ENCODE peak calls at places on chromosomes 4 and X, in four cellular contexts. U, W, S and D are unnamed samples.

GRCh38 chrX:80550722-80551121 is 130.5 kb downstream of the TENT5D start:
- DNase-seq in U (peak; percentile 0), W (no peak), S (no peak), D (no peak)

GRCh38 chrX:130144509-130144908 is 21.1 kb downstream of the AIFM1 start:
- DNase-seq in U (no peak), W (no peak), S (no peak), D (no peak)

GRCh38 chrX:40145670-40146470 is 48.1 kb upstream of the BCOR start:
- DNase-seq in U (no peak), W (no peak), S (no peak), D (no peak)

GRCh38 chr4:129140521-129140920 is 44.6 kb downstream of the C4orf33 start:
- DNase-seq in U (no peak), W (no peak), S (no peak), D (no peak)

GRCh38 chrX:119801253-119802221 is 10.1 kb upstream of the RPL39 start:
- DNase-seq in U (no peak), W (no peak), S (no peak), D (no peak)

GRCh38 chr4:34492414-34492813 is 1751.9 kb downstream of the ARAP2 start:
- DNase-seq in U (no peak), W (no peak), S (no peak), D (no peak)

GRCh38 chrX:48064261-48064660 is 7.2 kb downstream of the ZNF630 start:
- DNase-seq in U (no peak), W (no peak), S (no peak), D (no peak)

GRCh38 chr4:29588615-29589014 is 1131.6 kb upstream of the PCDH7 start:
- DNase-seq in U (no peak), W (no peak), S (no peak), D (no peak)

GRCh38 chrX:34381241-34381640 is 249.1 kb upstream of the FAM47A start:
- DNase-seq in U (no peak), W (no peak), S (no peak), D (no peak)

GRCh38 chr4:138639018-138639876 is 376.3 kb upstream of the NOCT start:
- DNase-seq in U (no peak), W (no peak), S (no peak), D (no peak)

GRCh38 chrX:154036513-154036912 is 16.8 kb upstream of the IRAK1 start:
- DNase-seq in U (no peak), W (no peak), S (no peak), D (no peak)

GRCh38 chr4:120843840-120844527 is 78.5 kb downstream of the PRDM5 start:
- DNase-seq in U (peak; percentile 32), W (no peak), S (no peak), D (peak; percentile 78)

GRCh38 chr4:8325284-8325973 is 55.9 kb downstream of the HTRA3 start:
- DNase-seq in U (no peak), W (peak; percentile 61), S (peak; percentile 18), D (peak; percentile 17)

GRCh38 chrX:25049347-25049746 is 33.6 kb upstream of the ARX start:
- DNase-seq in U (no peak), W (no peak), S (no peak), D (no peak)

GRCh38 chr4:80361329-80361900 is 25.9 kb downstream of the CFAP299 start:
- DNase-seq in U (peak; percentile 76), W (no peak), S (no peak), D (no peak)

GRCh38 chr4:15756361-15756861 is 21.7 kb upstream of the CD38 start:
- DNase-seq in U (peak; percentile 67), W (no peak), S (no peak), D (no peak)

GRCh38 chrX:115030635-115031034 is 13.2 kb upstream of the IL13RA2 start:
- DNase-seq in U (no peak), W (no peak), S (no peak), D (no peak)

GRCh38 chrX:44874481-44875184 is 1.6 kb downstream of the KDM6A start:
- DNase-seq in U (peak; percentile 37), W (no peak), S (peak; percentile 40), D (no peak)

GRCh38 chr4:122604146-122604545 is 16.7 kb downstream of the IL21 start:
- DNase-seq in U (no peak), W (no peak), S (no peak), D (no peak)

GRCh38 chr4:52037730-52038108 is 380 bp downstream of the SGCB start:
- DNase-seq in U (peak; percentile 51), W (peak; percentile 67), S (peak; percentile 60), D (peak; percentile 42)

GRCh38 chr4:176920694-176921093 is 128.0 kb upstream of the VEGFC start:
- DNase-seq in U (no peak), W (no peak), S (no peak), D (no peak)

GRCh38 chrX:145825896-145826295 is 8.3 kb downstream of the SLITRK2 start:
- DNase-seq in U (peak; percentile 1), W (no peak), S (no peak), D (no peak)

GRCh38 chr4:108683479-108683878 is 33.1 kb downstream of the OSTC start:
- DNase-seq in U (peak; percentile 40), W (no peak), S (no peak), D (no peak)

GRCh38 chr4:39097290-39097689 is 35.3 kb downstream of the KLHL5 start:
- DNase-seq in U (no peak), W (no peak), S (no peak), D (no peak)

GRCh38 chr4:76276813-76277212 is 25.3 kb downstream of the FAM47E start:
- DNase-seq in U (no peak), W (no peak), S (no peak), D (no peak)

DNA sequence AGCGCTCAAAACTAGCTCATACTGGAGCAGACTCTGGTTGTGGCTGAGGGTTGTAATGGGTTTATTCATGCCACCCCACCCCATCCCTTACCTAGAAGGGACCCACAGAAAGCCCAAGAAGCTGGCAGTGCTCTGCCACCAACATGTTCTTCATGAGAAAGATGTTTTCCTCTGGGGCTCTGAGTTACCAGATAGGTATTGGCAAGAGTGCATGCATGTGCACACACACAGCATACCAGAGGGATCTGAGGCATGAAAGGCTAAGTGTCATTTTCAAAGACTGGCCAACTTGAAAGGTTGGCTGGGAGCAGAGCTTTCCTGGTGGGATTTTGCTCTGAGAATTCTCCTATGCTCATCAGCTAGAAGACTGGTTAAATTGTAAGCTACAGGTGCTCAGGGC is 65.2 kb downstream of the PHOX2B start:
- DNase-seq in U (no peak), W (no peak), S (no peak), D (no peak)
- H3K36me3 ChIP-seq in U (no peaks in the 10 kb centered on the region), W (peaks cover 82% of the 10 kb centered on the region), S (peaks cover 100% of the 10 kb centered on the region), D (peaks cover 54% of the 10 kb centered on the region)

GRCh38 chrX:2708016-2708415 is 16.9 kb downstream of the CD99 start:
- DNase-seq in U (peak; percentile 55), W (no peak), S (no peak), D (no peak)
- H3K4me1 ChIP-seq in U (peaks cover 71% of the 10 kb centered on the region), W (peaks cover 86% of the 10 kb centered on the region), S (peaks cover 85% of the 10 kb centered on the region), D (peaks cover 86% of the 10 kb centered on the region)

GRCh38 chrX:71909956-71910355 is 689 bp upstream of the NHSL2 start:
- DNase-seq in U (no peak), W (peak; percentile 79), S (peak; percentile 27), D (no peak)

GRCh38 chrX:71910526-71911022 is at the start of gene NHSL2:
- DNase-seq in U (no peak), W (peak; percentile 72), S (peak; percentile 36), D (no peak)

GRCh38 chrX:71912156-71912555 is 1.5 kb downstream of the NHSL2 start:
- DNase-seq in U (no peak), W (no peak), S (no peak), D (no peak)

GRCh38 chrX:71911731-71912050 is 1.0 kb downstream of the NHSL2 start:
- DNase-seq in U (no peak), W (peak; percentile 69), S (no peak), D (no peak)

GRCh38 chrX:71911023-71911730 is 532 bp downstream of the NHSL2 start:
- DNase-seq in U (no peak), W (peak; percentile 67), S (no peak), D (no peak)
- TF ChIP-seq CTCF in U (no peak), W (no peak), S (no peak), D (peak; percentile 19)

DNA sequence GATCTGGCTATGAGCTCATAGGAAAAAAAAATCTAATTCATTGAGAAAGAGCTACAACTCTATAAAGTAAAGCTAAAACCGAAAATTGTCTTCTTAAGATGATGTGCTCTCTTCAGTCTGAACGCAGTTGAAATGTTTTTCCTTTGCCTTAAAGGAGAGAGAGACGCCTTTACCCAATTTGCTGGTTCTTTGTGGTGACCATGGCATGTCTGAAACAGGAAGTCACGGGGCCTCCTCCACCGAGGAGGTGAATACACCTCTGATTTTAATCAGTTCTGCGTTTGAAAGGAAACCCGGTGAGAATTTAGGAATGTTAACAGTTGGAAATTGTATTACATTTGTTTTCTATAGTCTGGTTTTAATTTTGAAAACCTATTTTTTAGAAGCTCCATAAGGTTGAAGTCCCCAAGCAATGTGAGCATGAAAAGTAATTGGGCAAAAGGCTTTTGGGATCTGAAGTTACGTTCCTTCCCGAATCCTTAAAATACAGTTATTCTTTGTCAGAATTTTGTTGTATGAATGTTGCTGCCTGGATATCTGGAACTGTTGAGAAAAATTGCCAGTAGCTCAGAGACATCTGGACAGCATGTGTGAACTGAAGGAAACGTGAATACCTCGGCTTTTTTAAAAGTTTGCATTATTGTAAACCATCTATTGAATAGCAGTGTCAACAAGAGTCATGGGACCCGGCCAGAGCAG is 9.8 kb downstream of the PIGG start:
- DNase-seq in U (no peak), W (no peak), S (no peak), D (no peak)
- H3K36me3 ChIP-seq in U (peaks cover 90% of the 10 kb centered on the region), W (peaks cover 82% of the 10 kb centered on the region), S (peaks cover 84% of the 10 kb centered on the region), D (no peaks in the 10 kb centered on the region)

GRCh38 chr4:26909369-26909768 is 48.7 kb downstream of the STIM2 start:
- DNase-seq in U (no peak), W (no peak), S (no peak), D (no peak)

GRCh38 chr4:26911254-26911653 is 50.6 kb downstream of the STIM2 start:
- DNase-seq in U (no peak), W (no peak), S (no peak), D (no peak)

GRCh38 chr4:26916195-26916594 is 55.6 kb downstream of the STIM2 start:
- DNase-seq in U (no peak), W (no peak), S (no peak), D (no peak)

GRCh38 chr4:26912069-26912468 is 51.4 kb downstream of the STIM2 start:
- DNase-seq in U (no peak), W (no peak), S (no peak), D (no peak)

DNA sequence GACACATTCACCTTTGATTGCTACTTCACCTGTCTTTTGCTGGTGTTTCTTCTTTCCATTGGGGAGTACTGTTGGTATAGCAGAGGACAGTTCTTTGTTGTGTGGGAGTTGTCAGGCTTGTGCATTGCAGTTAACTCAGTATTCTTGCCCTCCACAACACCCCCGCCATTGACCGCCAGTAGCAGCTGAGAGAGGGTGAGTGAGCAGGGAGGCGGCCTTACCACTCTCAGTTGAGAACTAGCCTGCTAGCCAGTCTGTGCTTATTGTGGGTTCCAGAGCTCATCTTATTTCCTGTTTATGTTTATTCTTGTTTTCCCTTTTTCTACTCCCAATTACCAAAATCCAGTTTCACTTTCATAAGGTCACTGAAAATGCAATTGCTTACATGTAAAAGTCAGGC is 52.2 kb downstream of the STIM2 start:
- DNase-seq in U (no peak), W (no peak), S (no peak), D (no peak)
- H3K4me1 ChIP-seq in U (peaks cover 38% of the 10 kb centered on the region), W (peaks cover 3% of the 10 kb centered on the region), S (peaks cover 23% of the 10 kb centered on the region), D (peaks cover 1% of the 10 kb centered on the region)